ENCODE peak calls at places on chromosomes 6 and 20, in four cellular contexts. T, A, K and X are unnamed samples. For H3K4me1, the result is how much of the 10 kb centered on the place peaks cover.

GRCh38 chr6:156949376-156949775 is 172.2 kb downstream of the ARID1B start:
- DNase-seq in A (no peak), T (no peak), K (no peak), X (no peak)

GRCh38 chr20:17225891-17226409 is 890 bp upstream of the PCSK2 start:
- DNase-seq in T (peak), K (no peak), A (no peak), X (peak)

GRCh38 chr6:20415304-20416062 is 13.8 kb downstream of the E2F3 start:
- DNase-seq in T (no peak), K (no peak), A (no peak), X (no peak)

GRCh38 chr6:151535476-151536279 is 41.9 kb downstream of the CCDC170 start:
- DNase-seq in K (no peak), T (no peak), A (peak), X (no peak)

GRCh38 chr6:12114055-12114503 is 102.0 kb downstream of the HIVEP1 start:
- DNase-seq in A (no peak), T (no peak), K (no peak), X (no peak)

GRCh38 chr6:134308800-134309199 is 9.1 kb downstream of the SGK1 start:
- DNase-seq in K (no peak), T (no peak), A (no peak), X (no peak)

GRCh38 chr6:136521430-136521829 is 28.8 kb downstream of the MAP7 start:
- DNase-seq in T (no peak), K (no peak), A (no peak), X (no peak)

GRCh38 chr6:143556529-143556928 is 45.0 kb upstream of the FUCA2 start:
- DNase-seq in A (no peak), K (no peak), T (no peak), X (no peak)

GRCh38 chr20:48409216-48409615 is 418.6 kb downstream of the PREX1 start:
- DNase-seq in T (no peak), K (no peak), A (no peak), X (no peak)

GRCh38 chr6:5034736-5035135 is 30.9 kb upstream of the RPP40 start:
- DNase-seq in T (no peak), K (no peak), A (no peak), X (no peak)

GRCh38 chr20:36785308-36785707 is 11.7 kb upstream of the DSN1 start:
- DNase-seq in A (no peak), K (no peak), T (no peak), X (no peak)

GRCh38 chr6:12947191-12947795 is 230.7 kb downstream of the PHACTR1 start:
- DNase-seq in T (no peak), K (no peak), A (no peak), X (no peak)

GRCh38 chr6:15026832-15027231 is 219.0 kb upstream of the JARID2 start:
- DNase-seq in K (peak), A (peak), T (peak), X (no peak)

GRCh38 chr6:106470811-106471210 is 110.3 kb downstream of the CRYBG1 start:
- DNase-seq in K (no peak), T (no peak), A (no peak), X (no peak)

GRCh38 chr20:46378390-46379009 is 27.9 kb downstream of the ELMO2 start:
- DNase-seq in K (no peak), T (no peak), A (peak), X (no peak)

GRCh38 chr20:4633780-4634179 is 87.9 kb upstream of the PRND start:
- DNase-seq in K (no peak), A (no peak), T (no peak), X (no peak)

GRCh38 chr6:15715851-15716250 is 53.0 kb upstream of the DTNBP1 start:
- DNase-seq in T (no peak), A (no peak), K (no peak), X (no peak)

GRCh38 chr20:51400051-51400926 is 142.2 kb downstream of the NFATC2 start:
- DNase-seq in K (peak), A (no peak), T (no peak), X (no peak)

GRCh38 chr20:572752-573151 is 29.2 kb upstream of the CSNK2A1 start:
- DNase-seq in K (no peak), A (no peak), T (no peak), X (no peak)

GRCh38 chr6:135423649-135424128 is 73.9 kb downstream of the AHI1 start:
- DNase-seq in K (no peak), A (peak), T (peak), X (no peak)

GRCh38 chr20:54920491-54920890 is 445.1 kb downstream of the DOK5 start:
- DNase-seq in A (no peak), T (no peak), K (no peak), X (no peak)

GRCh38 chr6:169807699-169808607 is 56.5 kb downstream of the ERMARD start:
- DNase-seq in T (no peak), K (no peak), A (no peak), X (no peak)

GRCh38 chr20:45111285-45111684 is 3.7 kb downstream of the WFDC5 start:
- DNase-seq in K (no peak), A (no peak), T (no peak), X (no peak)

GRCh38 chr20:51399138-51399890 is 143.2 kb downstream of the NFATC2 start:
- DNase-seq in K (no peak), T (no peak), A (no peak), X (no peak)

GRCh38 chr6:16982827-16983226 is 119.0 kb upstream of the STMND1 start:
- DNase-seq in T (no peak), K (no peak), A (no peak), X (no peak)

GRCh38 chr20:34437330-34437986 is 74.4 kb downstream of the ITCH start:
- DNase-seq in K (no peak), T (no peak), A (no peak), X (no peak)

GRCh38 chr6:106377061-106377540 is 16.6 kb downstream of the CRYBG1 start:
- DNase-seq in K (no peak), A (no peak), T (no peak), X (no peak)

GRCh38 chr6:142551145-142551811 is 249.5 kb downstream of the ADGRG6 start:
- DNase-seq in K (no peak), T (no peak), A (no peak), X (no peak)

GRCh38 chr6:107237992-107238660 is 122.8 kb upstream of the BEND3 start:
- DNase-seq in A (no peak), T (no peak), K (no peak), X (no peak)

GRCh38 chr20:52035498-52035897 is 156.1 kb downstream of the ZFP64 start:
- DNase-seq in A (peak), T (no peak), K (no peak), X (no peak)

GRCh38 chr6:31829633-31830492 is 2.3 kb downstream of the HSPA1B start:
- DNase-seq in A (no peak), K (no peak), T (no peak), X (no peak)

GRCh38 chr6:136037246-136037884 is 185.9 kb downstream of the PDE7B start:
- DNase-seq in K (no peak), T (no peak), A (no peak), X (no peak)

GRCh38 chr6:73076211-73076610 is 149.1 kb downstream of the KHDC1L start:
- DNase-seq in T (no peak), A (peak), K (no peak), X (no peak)

GRCh38 chr6:119348308-119349040 is 1.1 kb downstream of the MAN1A1 start:
- DNase-seq in A (peak), K (peak), T (peak), X (peak)
- H3K4me1 ChIP-seq in A (under half), K (half or more), T (under half), X (under half)

DNA sequence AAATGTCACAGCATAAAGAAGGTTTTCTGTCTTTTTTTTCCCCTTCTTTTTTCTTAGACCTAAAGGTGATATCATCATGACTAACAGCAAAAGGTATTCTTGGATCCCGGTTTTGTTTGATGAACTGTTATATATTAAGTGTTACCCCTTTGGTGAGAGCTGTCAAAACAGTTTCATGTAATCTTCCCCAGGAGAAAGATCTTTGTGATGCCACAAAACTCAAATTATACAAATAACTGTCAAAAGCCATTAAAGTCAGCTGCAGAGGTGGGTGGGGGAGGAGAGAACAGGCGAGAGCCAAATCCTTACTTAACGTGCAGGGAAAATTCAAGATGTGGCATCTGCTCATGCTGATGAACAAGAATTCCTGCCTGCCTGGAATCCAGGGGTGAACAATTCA is 258.2 kb downstream of the BMP7 start:
- DNase-seq in A (no peak), K (no peak), T (no peak), X (no peak)
- TF ChIP-seq EP300 in A (no peak), K (no peak), T (no peak), X (no peak)

DNA sequence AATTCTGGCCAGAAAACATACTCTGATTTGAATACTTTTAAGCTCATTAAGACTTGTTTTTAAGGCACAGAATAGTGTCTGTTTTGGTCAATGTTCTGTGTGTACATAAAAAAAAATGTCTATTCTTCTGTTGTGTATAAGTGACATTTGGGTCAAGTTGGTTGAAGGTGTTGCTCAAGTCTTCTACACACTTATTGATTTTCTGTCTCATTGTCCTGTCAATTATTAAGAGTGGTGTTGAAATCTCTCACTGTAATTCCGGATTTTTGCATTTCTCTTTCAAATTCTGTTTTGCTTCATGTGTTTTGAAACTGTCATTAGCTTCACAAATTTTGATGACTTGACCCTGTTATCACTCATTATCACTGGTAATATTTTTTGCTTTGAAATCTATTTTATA is 37.5 kb upstream of the EPM2A start:
- DNase-seq in A (peak), T (no peak), K (no peak), X (no peak)
- H3K4me1 ChIP-seq in A (under half), T (under half), K (under half), X (under half)

DNA sequence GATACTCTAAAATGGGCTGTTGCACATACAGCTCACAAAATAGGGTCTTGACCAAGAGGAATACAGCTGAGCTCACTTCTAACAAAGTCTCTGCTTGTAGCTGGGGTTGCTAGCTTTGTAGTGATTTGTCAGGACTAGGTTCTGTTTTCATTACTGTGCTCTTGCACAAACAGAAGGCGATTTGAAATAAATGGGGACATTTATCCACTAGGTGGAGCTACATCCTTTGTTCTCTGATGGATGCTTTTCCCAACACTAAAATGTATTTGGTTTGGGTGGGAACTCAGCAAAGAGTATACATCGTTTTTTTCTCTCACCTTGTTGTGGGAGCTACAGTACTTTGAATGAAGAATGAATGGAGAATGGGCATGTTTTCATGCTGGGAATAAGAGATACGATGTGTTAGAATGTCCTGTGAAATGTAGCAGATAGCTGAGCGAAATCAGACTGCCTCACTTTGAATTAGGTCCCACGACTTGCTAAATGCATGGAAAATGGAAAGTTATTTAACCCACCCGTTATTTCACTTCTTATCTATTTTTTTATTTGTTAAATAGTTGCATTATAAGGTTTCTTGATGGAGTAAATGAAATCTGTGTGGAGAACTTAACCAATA is 494.7 kb upstream of the MAP3K7 start:
- DNase-seq in K (no peak), A (peak), T (peak), X (no peak)
- TF ChIP-seq EP300 in K (no peak), A (no peak), T (no peak), X (no peak)

GRCh38 chr6:100876251-100876650 is 4.9 kb downstream of the ASCC3 start:
- DNase-seq in K (no peak), T (no peak), A (no peak), X (no peak)
- H3K4me1 ChIP-seq in K (under half), T (under half), A (half or more), X (under half)

DNA sequence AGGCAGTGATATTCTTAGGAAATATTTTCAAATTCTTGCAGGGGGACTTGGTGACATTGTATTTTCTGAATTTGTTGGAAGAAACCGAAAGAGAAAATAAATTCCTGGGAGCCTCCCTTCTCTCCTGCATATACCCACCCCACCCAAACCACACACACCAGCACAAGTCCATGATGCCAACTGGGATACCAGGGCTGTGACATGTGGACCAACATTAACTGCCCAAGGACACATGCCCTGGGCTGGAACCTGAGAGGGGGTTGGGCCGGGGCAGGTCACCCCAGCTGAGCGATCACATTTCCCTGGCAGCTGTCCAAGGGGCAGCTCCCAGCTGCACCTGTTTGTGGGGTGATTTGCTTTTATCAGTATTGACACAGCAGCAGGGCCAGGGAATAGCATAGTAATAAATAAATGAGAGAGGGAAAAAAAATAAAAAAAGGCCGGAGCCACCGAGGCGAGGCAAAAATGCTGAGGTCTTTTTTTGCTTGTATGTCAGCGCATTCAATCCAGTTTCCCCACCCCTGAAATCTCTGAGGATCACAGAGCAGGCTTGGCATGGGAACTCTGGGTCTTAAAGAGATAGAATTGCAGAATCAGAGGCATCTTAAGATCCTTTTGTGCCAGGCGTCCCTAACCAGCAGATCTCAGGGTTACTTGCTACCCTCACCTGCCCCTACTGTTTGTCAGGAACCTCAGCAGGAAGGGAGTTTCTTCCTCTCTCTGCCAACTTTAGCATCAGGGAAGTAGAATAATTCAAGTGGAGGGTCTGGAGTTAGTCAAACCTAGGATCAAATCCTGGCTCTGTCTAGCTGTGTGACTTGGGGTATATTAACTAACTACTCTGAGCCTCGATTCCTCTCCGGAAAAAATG is 66.5 kb upstream of the PIM1 start:
- DNase-seq in K (peak), A (peak), T (peak), X (peak)
- TF ChIP-seq EP300 in K (no peak), A (peak), T (no peak), X (no peak)

DNA sequence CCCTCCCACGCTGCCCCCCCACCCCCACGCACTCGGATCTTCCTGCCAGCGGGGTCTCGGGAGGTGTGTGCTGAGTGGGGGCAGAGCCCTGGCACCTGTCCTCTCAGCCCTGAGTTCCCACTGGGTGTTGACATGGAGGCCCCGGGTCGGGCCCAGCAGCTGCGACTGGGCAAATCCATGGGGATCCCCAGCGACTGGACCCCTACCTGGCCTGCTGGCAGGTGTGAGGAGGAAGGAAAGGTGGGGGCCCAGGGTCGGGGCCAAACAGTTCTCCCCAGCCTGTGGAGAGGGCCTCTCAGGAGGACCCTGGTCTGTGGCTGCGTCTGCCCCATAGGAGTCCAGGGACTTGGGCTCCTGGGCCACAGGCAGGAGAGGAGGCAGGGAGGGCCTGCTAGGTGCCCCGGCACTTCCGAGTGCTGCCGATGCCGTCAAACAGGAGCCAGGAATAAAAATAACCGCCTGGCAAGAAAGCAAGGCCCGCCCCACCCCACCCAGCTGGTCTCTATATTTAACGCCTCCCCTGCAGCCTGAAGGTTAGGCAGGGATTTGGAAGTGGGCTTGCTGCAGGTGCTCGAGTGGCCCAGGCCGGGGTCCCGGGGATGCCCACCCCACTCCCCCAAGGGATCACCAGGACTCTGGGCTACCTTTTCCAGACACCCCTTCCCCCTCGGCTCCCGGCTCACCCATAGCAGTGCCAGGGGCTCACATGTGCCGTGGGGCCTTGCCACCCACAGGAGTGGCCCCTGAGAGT is 1.4 kb upstream of the EEF1A2 start:
- DNase-seq in A (no peak), T (no peak), K (no peak), X (no peak)
- H3K4me1 ChIP-seq in A (under half), T (half or more), K (under half), X (under half)

DNA sequence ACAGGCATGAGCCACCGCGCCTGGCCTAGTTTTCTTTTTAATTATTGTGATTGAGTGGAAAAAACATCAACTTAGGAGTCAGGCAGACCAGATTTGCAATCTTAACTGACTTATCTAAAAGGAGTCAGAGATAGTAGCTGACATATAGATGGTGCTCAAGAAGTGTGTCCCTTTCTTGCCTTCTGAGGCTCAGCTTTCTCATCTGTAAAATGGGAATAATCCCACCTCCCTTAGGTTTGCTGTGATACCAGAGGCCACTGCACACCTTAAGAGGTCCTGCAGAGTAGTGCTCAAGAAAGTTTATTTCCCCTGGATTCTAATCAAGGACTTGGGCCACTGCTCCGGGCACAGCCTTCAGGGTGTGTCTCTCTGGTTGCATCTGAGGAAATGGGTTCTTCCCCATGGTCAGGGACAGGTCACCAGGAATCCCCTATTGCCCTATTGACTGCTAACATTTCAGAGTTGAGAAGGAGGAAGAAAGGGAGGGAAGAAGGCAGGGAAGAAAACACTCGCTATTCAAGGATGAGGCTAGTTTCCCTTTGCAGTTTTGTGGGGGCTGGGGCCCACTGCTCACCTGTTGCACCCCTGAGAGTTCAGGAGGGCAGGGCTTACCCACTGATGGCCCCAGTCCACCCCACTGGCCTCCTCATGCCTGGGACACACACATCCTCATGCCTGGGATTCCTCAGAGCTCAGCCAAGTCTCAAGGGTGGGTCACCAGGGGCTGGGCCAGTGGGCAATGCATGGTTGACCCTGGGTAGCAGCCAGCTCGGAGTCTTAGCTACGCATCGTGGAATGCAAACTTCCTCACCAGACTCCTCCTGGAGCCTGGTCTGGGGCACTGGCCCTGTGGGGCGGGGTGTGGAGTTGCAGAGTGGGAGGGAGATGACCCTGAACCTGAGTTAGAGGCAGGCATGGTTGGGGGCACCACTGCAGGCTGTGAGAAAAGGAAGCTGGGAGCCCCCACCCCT is 21.2 kb downstream of the C6orf132 start:
- DNase-seq in T (no peak), A (no peak), K (no peak), X (no peak)
- TF ChIP-seq EP300 in T (no peak), A (no peak), K (no peak), X (no peak)

GRCh38 chr6:44487611-44488010 is 100.1 kb downstream of the CDC5L start:
- DNase-seq in T (no peak), K (no peak), A (no peak), X (no peak)
- H3K4me1 ChIP-seq in T (under half), K (under half), A (under half), X (under half)

DNA sequence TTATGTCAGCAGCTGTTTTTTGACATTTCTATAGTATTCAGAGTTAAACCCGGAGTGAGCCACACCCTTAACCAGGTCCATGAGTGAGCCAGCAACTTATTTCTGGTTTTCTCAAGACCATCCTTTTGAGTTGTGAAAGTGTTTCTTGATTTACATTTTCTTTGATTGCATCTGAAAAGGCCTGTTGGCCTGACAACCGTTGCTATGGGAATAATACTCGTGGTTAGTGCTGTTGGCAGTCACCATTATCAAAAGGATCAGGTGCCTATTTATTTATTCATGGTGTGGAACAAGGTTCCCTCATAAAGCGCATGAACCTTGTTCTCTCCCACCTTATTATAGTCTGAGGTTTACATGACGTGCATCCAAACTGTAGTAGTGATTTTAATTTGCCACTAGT is 91.2 kb downstream of the DTD1 start:
- DNase-seq in A (no peak), K (peak), T (no peak), X (no peak)
- TF ChIP-seq EP300 in A (no peak), K (no peak), T (no peak), X (no peak)